ENCODE peak calls at places on chromosomes 7 and 10, in five cellular contexts. K, J, L, M and G are unnamed samples.

GRCh38 chr7:152969335-152969734 is 209.8 kb downstream of the ACTR3B start:
- DNase-seq in L (no peak), M (no peak), K (no peak), J (no peak), G (no peak)

GRCh38 chr10:111093741-111094380 is 17.0 kb downstream of the ADRA2A start:
- DNase-seq in J (no peak), M (no peak), K (no peak), L (no peak), G (no peak)

GRCh38 chr7:43764039-43764789 is 5.7 kb downstream of the BLVRA start:
- DNase-seq in M (peak; percentile 19), J (peak; percentile 25), K (no peak), L (peak; percentile 42), G (peak; percentile 59)

GRCh38 chr10:97764519-97764931 is 7.3 kb downstream of the SFRP5 start:
- DNase-seq in L (no peak), K (no peak), M (no peak), J (no peak), G (no peak)

GRCh38 chr7:45235905-45236304 is 78.3 kb downstream of the RAMP3 start:
- DNase-seq in K (no peak), J (no peak), L (no peak), M (no peak), G (no peak)

GRCh38 chr7:77501165-77501515 is 36.0 kb upstream of the PTPN12 start:
- DNase-seq in K (no peak), J (no peak), M (no peak), L (no peak), G (no peak)

GRCh38 chr7:104123786-104124185 is 84.0 kb downstream of the ORC5 start:
- DNase-seq in K (no peak), J (no peak), M (no peak), L (no peak), G (no peak)

GRCh38 chr10:44168478-44168877 is 216.4 kb downstream of the CXCL12 start:
- DNase-seq in L (no peak), J (no peak), K (no peak), M (no peak), G (no peak)

GRCh38 chr10:70605153-70605552 is 2.6 kb upstream of the PRF1 start:
- DNase-seq in L (no peak), K (no peak), J (no peak), M (no peak), G (no peak)

GRCh38 chr7:88429382-88429781 is 122.7 kb upstream of the STEAP4 start:
- DNase-seq in K (no peak), L (peak; percentile 6), J (no peak), M (no peak), G (no peak)
- TF ChIP-seq CTCF in K (no peak), L (no peak), J (no peak), M (no peak), G (no peak)

DNA sequence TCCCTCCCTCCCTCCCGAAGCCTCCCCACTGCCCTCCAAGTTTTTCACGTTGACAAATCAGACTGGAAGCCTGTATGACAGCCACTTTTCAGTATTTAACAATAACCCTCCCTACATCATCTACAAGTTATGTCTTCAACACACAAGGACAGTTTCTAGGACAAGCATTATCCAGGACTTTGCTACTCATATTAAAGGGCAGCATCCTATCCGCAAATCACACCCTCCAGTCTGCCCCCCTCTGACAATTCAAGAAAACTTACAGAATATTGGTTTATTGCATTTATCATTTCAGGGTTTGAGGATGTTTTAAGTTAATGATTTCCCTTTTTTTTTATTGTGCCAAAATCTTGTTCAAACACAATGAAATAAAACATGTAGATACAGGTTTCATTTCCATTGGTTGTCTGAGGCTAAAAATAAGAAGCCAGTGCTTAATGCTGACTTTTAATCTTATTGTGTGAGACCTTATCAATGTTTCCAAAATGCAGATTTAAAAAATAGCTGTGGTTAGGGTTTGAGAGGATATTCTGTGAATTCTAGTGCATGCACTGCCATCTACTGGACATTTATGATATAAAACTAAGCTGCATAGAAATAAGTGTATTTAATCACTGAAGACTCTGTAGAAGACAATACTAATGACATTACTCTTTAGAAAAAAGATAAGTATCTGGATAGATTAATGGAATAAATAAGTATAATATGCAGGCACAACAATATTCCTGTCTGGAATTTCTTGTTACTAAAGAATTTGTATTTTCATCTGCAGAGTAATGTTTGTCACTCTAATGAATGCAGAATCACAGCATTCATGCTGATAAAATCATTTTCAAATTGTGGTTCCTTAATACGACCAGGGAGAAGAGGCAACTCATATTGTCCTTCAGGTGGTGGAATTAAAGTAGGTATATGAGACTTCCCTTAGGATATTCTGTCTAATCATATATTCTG is 64.1 kb downstream of the CAV1 start:
- DNase-seq in L (peak; percentile 63), K (peak; percentile 84), J (peak; percentile 15), M (no peak), G (no peak)
- TF ChIP-seq CTCF in L (peak; percentile 94), K (peak; percentile 39), J (peak; percentile 71), M (peak; percentile 71), G (peak; percentile 38)

GRCh38 chr7:54541941-54542618 is at the start of gene VSTM2A:
- DNase-seq in L (no peak), K (no peak), M (no peak), J (peak; percentile 79), G (no peak)
- TF ChIP-seq CTCF in L (no peak), K (no peak), M (no peak), J (no peak), G (no peak)

GRCh38 chr10:121237718-121238117 is 360.5 kb downstream of the FGFR2 start:
- DNase-seq in M (no peak), J (no peak), K (no peak), L (peak; percentile 10), G (no peak)
- TF ChIP-seq CTCF in M (no peak), J (no peak), K (no peak), L (no peak), G (no peak)

DNA sequence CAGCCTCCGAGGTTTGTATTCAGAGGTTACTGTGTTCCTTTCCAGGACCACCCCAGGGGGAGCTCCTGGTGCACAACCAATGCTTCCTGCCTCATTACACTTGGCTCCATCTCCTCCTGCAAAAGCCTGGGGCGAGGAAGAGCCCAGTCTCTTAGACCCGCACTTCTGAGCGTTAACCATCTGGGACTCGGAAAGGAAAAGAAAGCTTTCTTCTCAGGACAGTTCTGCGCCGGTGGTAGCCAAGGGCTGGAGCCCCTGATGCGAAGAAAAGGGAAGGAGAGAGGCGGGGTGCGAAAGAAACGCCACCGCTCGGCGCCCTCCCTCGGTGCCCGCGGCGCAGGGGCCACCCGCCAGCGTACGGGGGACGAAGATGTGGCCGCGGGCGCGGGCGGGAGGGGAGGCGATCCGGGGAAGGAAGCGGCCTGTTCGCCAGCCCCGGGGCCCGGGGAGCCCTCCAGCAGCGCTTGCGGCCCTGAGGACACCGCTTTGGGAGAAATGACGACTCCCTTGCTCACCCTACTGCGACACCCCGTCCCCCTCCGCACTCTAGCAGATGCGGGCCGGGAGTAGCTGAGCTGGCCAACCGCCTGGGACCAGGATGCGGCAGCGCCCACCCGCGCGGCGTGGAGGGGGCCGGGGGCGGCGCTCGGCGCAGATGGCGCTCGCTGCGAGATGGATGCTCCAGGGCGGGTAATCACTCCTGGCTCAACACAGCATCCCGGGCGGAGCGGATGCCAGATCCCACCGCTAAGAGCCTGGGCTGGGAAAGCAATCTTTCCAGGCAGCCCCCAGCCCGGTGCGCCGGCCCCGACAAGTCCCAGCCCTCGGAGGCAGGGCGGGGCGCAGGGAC is 1.3 kb downstream of the NRCAM start:
- DNase-seq in L (peak; percentile 64), M (no peak), K (peak; percentile 44), J (peak; percentile 55), G (no peak)
- TF ChIP-seq CTCF in L (peak; percentile 19), M (no peak), K (peak; percentile 18), J (no peak), G (no peak)

DNA sequence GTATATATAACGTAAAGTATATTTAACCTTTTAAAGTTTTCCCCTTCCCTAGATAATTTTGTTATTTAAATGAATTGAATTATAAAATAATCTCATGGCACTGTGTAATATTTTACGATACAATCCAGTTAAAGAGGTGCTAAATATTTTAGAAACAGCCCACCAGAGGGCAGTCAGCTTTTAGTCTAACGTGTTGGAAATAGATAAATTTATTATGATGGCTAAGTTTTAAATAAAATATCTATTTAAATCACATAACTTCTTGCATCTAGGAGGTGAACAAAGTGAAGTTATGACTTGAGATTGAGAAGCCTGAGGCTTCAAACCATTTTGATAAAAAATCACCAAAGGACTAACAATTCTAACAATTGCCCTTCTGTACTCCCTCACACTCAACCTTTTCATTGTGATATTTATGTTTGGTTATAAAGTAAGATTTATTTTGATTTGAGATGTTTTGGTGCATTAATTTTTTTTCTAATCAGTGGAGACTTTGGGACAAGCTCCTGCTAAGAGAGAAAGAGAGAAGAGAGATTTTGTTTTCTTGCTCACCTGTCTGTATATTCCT is 171.5 kb upstream of the SP4 start:
- DNase-seq in J (no peak), L (peak; percentile 53), M (no peak), K (peak; percentile 69), G (no peak)
- TF ChIP-seq CTCF in J (peak; percentile 57), L (peak; percentile 69), M (no peak), K (peak; percentile 46), G (no peak)

GRCh38 chr7:129635300-129636029 is 23.9 kb downstream of the NRF1 start:
- DNase-seq in L (peak; percentile 81), J (peak; percentile 56), K (peak; percentile 85), M (no peak), G (no peak)
- TF ChIP-seq CTCF in L (peak; percentile 88), J (peak; percentile 69), K (peak; percentile 96), M (peak; percentile 61), G (peak; percentile 26)